ENCODE peak calls at places on chromosome 20, in five cellular contexts. M, F, Z, S and N are unnamed samples.

GRCh38 chr20:11540558-11540957 is 377.1 kb upstream of the BTBD3 start:
- DNase-seq in M (no peak), F (no peak), Z (no peak), S (no peak), N (no peak)

GRCh38 chr20:61886721-61887658 is 178.7 kb downstream of the TAF4 start:
- DNase-seq in M (no peak), F (peak), Z (peak), S (peak), N (no peak)

GRCh38 chr20:5364136-5364821 is 47.5 kb upstream of the PROKR2 start:
- DNase-seq in M (no peak), F (no peak), Z (peak), S (no peak), N (no peak)

GRCh38 chr20:50215917-50216316 is 25.3 kb downstream of the CEBPB start:
- DNase-seq in M (no peak), F (no peak), Z (no peak), S (peak), N (no peak)

GRCh38 chr20:1377341-1377871 is 15.4 kb downstream of the FKBP1A start:
- DNase-seq in M (no peak), F (no peak), Z (no peak), S (peak), N (no peak)

GRCh38 chr20:53195882-53196610 is 223.9 kb downstream of the TSHZ2 start:
- DNase-seq in M (no peak), F (no peak), Z (no peak), S (no peak), N (no peak)

GRCh38 chr20:54067606-54068174 is 2.7 kb downstream of the BCAS1 start:
- DNase-seq in M (no peak), F (no peak), Z (no peak), S (peak), N (no peak)

GRCh38 chr20:40568200-40568599 is 120.8 kb downstream of the MAFB start:
- DNase-seq in M (no peak), F (no peak), Z (no peak), S (no peak), N (no peak)

GRCh38 chr20:46648903-46649649 is 2.2 kb downstream of the SLC13A3 start:
- DNase-seq in M (no peak), F (peak), Z (peak), S (no peak), N (no peak)

GRCh38 chr20:32820000-32820697 is 395 bp downstream of the MAPRE1 start:
- DNase-seq in M (no peak), F (peak), Z (peak), S (peak), N (peak)

GRCh38 chr20:48604936-48605335 is 222.9 kb downstream of the PREX1 start:
- DNase-seq in M (no peak), F (no peak), Z (no peak), S (no peak), N (no peak)

GRCh38 chr20:62914970-62915457 is 11.3 kb downstream of the DIDO1 start:
- DNase-seq in M (no peak), F (peak), Z (peak), S (no peak), N (no peak)